ENCODE peak calls at places on chromosomes 1 and 21, in six cellular contexts. One of them, this sample, is unnamed.

GRCh38 chr1:175742790-175743459 is 470 bp downstream of the TNR start:
- DNase-seq in AG09319: no peak
- DNase-seq in amniotic stem cell: no peak
- DNase-seq in thoracic aorta: no peak
- DNase-seq in activated naive CD4-positive, alpha-beta T cell treated with anti-CD3 and anti-CD28 coated beads for 36 hours: no peak
- DNase-seq in PC-3: peak
- DNase-seq in this sample: no peak

GRCh38 chr1:1788646-1789431 is 10.6 kb upstream of the NADK start:
- DNase-seq in AG09319: no peak
- DNase-seq in amniotic stem cell: no peak
- DNase-seq in activated naive CD4-positive, alpha-beta T cell treated with anti-CD3 and anti-CD28 coated beads for 36 hours: peak
- DNase-seq in thoracic aorta: no peak
- DNase-seq in PC-3: peak
- DNase-seq in this sample: no peak

GRCh38 chr1:9551984-9552383 is 12.7 kb downstream of the SLC25A33 start:
- DNase-seq in amniotic stem cell: no peak
- DNase-seq in AG09319: no peak
- DNase-seq in PC-3: no peak
- DNase-seq in activated naive CD4-positive, alpha-beta T cell treated with anti-CD3 and anti-CD28 coated beads for 36 hours: no peak
- DNase-seq in thoracic aorta: no peak
- DNase-seq in this sample: no peak

GRCh38 chr21:42545317-42545716 is 31.7 kb downstream of the SLC37A1 start:
- DNase-seq in PC-3: no peak
- DNase-seq in activated naive CD4-positive, alpha-beta T cell treated with anti-CD3 and anti-CD28 coated beads for 36 hours: no peak
- DNase-seq in AG09319: no peak
- DNase-seq in amniotic stem cell: no peak
- DNase-seq in thoracic aorta: no peak
- DNase-seq in this sample: no peak

GRCh38 chr1:43129334-43129733 is 42.8 kb downstream of the EBNA1BP2 start:
- DNase-seq in amniotic stem cell: no peak
- DNase-seq in AG09319: no peak
- DNase-seq in thoracic aorta: no peak
- DNase-seq in PC-3: no peak
- DNase-seq in activated naive CD4-positive, alpha-beta T cell treated with anti-CD3 and anti-CD28 coated beads for 36 hours: no peak
- DNase-seq in this sample: no peak

GRCh38 chr1:178645157-178645825 is 79.8 kb upstream of the RALGPS2 start:
- DNase-seq in activated naive CD4-positive, alpha-beta T cell treated with anti-CD3 and anti-CD28 coated beads for 36 hours: no peak
- DNase-seq in amniotic stem cell: no peak
- DNase-seq in PC-3: no peak
- DNase-seq in AG09319: no peak
- DNase-seq in thoracic aorta: no peak
- DNase-seq in this sample: no peak

GRCh38 chr1:116921937-116922336 is 12.2 kb downstream of the PTGFRN start:
- DNase-seq in activated naive CD4-positive, alpha-beta T cell treated with anti-CD3 and anti-CD28 coated beads for 36 hours: no peak
- DNase-seq in amniotic stem cell: no peak
- DNase-seq in AG09319: no peak
- DNase-seq in thoracic aorta: no peak
- DNase-seq in PC-3: no peak
- DNase-seq in this sample: no peak

GRCh38 chr1:77671836-77672235 is 10.6 kb downstream of the ZZZ3 start:
- DNase-seq in AG09319: peak
- DNase-seq in amniotic stem cell: no peak
- DNase-seq in activated naive CD4-positive, alpha-beta T cell treated with anti-CD3 and anti-CD28 coated beads for 36 hours: no peak
- DNase-seq in thoracic aorta: no peak
- DNase-seq in PC-3: peak
- DNase-seq in this sample: no peak

GRCh38 chr1:53595906-53596305 is 136.7 kb downstream of the DMRTB1 start:
- DNase-seq in AG09319: no peak
- DNase-seq in PC-3: no peak
- DNase-seq in amniotic stem cell: no peak
- DNase-seq in activated naive CD4-positive, alpha-beta T cell treated with anti-CD3 and anti-CD28 coated beads for 36 hours: no peak
- DNase-seq in thoracic aorta: no peak
- DNase-seq in this sample: no peak

GRCh38 chr1:118982816-118983557 is 5.2 kb downstream of the TBX15 start:
- DNase-seq in activated naive CD4-positive, alpha-beta T cell treated with anti-CD3 and anti-CD28 coated beads for 36 hours: no peak
- DNase-seq in PC-3: no peak
- DNase-seq in thoracic aorta: no peak
- DNase-seq in amniotic stem cell: no peak
- DNase-seq in AG09319: no peak
- DNase-seq in this sample: no peak

GRCh38 chr1:161379071-161379470 is 11.4 kb upstream of the CFAP126 start:
- DNase-seq in activated naive CD4-positive, alpha-beta T cell treated with anti-CD3 and anti-CD28 coated beads for 36 hours: no peak
- DNase-seq in PC-3: no peak
- DNase-seq in amniotic stem cell: no peak
- DNase-seq in thoracic aorta: no peak
- DNase-seq in AG09319: no peak
- DNase-seq in this sample: peak

GRCh38 chr1:116365353-116365780 is 7.7 kb upstream of the ATP1A1 start:
- DNase-seq in thoracic aorta: no peak
- DNase-seq in PC-3: no peak
- DNase-seq in amniotic stem cell: no peak
- DNase-seq in AG09319: no peak
- DNase-seq in activated naive CD4-positive, alpha-beta T cell treated with anti-CD3 and anti-CD28 coated beads for 36 hours: no peak
- DNase-seq in this sample: no peak

GRCh38 chr1:40151457-40152079 is 9.6 kb upstream of the RLF start:
- DNase-seq in AG09319: no peak
- DNase-seq in amniotic stem cell: no peak
- DNase-seq in PC-3: no peak
- DNase-seq in activated naive CD4-positive, alpha-beta T cell treated with anti-CD3 and anti-CD28 coated beads for 36 hours: no peak
- DNase-seq in thoracic aorta: no peak
- DNase-seq in this sample: no peak

GRCh38 chr1:23211955-23212354 is 5.3 kb downstream of the HTR1D start:
- DNase-seq in amniotic stem cell: no peak
- DNase-seq in activated naive CD4-positive, alpha-beta T cell treated with anti-CD3 and anti-CD28 coated beads for 36 hours: no peak
- DNase-seq in AG09319: no peak
- DNase-seq in thoracic aorta: no peak
- DNase-seq in PC-3: peak
- DNase-seq in this sample: no peak

GRCh38 chr1:223872308-223872878 is 26.6 kb upstream of the TP53BP2 start:
- DNase-seq in amniotic stem cell: no peak
- DNase-seq in PC-3: no peak
- DNase-seq in activated naive CD4-positive, alpha-beta T cell treated with anti-CD3 and anti-CD28 coated beads for 36 hours: no peak
- DNase-seq in AG09319: peak
- DNase-seq in thoracic aorta: no peak
- DNase-seq in this sample: no peak

GRCh38 chr1:182348916-182349747 is 42.5 kb downstream of the GLUL start:
- DNase-seq in activated naive CD4-positive, alpha-beta T cell treated with anti-CD3 and anti-CD28 coated beads for 36 hours: no peak
- DNase-seq in thoracic aorta: peak
- DNase-seq in AG09319: no peak
- DNase-seq in amniotic stem cell: peak
- DNase-seq in PC-3: no peak
- DNase-seq in this sample: no peak

GRCh38 chr21:40575983-40576382 is 271.0 kb downstream of the DSCAM start:
- DNase-seq in amniotic stem cell: peak
- DNase-seq in thoracic aorta: no peak
- DNase-seq in AG09319: no peak
- DNase-seq in PC-3: no peak
- DNase-seq in activated naive CD4-positive, alpha-beta T cell treated with anti-CD3 and anti-CD28 coated beads for 36 hours: no peak
- DNase-seq in this sample: no peak

GRCh38 chr1:33182452-33182851 is 609 bp upstream of the TRIM62 start:
- DNase-seq in activated naive CD4-positive, alpha-beta T cell treated with anti-CD3 and anti-CD28 coated beads for 36 hours: no peak
- DNase-seq in amniotic stem cell: no peak
- DNase-seq in AG09319: peak
- DNase-seq in PC-3: no peak
- DNase-seq in thoracic aorta: no peak
- DNase-seq in this sample: no peak

GRCh38 chr1:184272178-184272866 is 114.5 kb upstream of the C1orf21 start:
- DNase-seq in PC-3: no peak
- DNase-seq in AG09319: no peak
- DNase-seq in activated naive CD4-positive, alpha-beta T cell treated with anti-CD3 and anti-CD28 coated beads for 36 hours: no peak
- DNase-seq in amniotic stem cell: no peak
- DNase-seq in thoracic aorta: no peak
- DNase-seq in this sample: no peak

GRCh38 chr1:116553386-116554115 is 17.3 kb downstream of the CD58 start:
- DNase-seq in thoracic aorta: no peak
- DNase-seq in activated naive CD4-positive, alpha-beta T cell treated with anti-CD3 and anti-CD28 coated beads for 36 hours: no peak
- DNase-seq in amniotic stem cell: no peak
- DNase-seq in AG09319: no peak
- DNase-seq in PC-3: peak
- DNase-seq in this sample: no peak

GRCh38 chr1:200445213-200445612 is 35.4 kb upstream of the ZNF281 start:
- DNase-seq in PC-3: peak
- DNase-seq in amniotic stem cell: no peak
- DNase-seq in AG09319: no peak
- DNase-seq in thoracic aorta: no peak
- DNase-seq in activated naive CD4-positive, alpha-beta T cell treated with anti-CD3 and anti-CD28 coated beads for 36 hours: peak
- DNase-seq in this sample: no peak

GRCh38 chr1:54757833-54758232 is 6.5 kb downstream of the PARS2 start:
- DNase-seq in PC-3: no peak
- DNase-seq in AG09319: no peak
- DNase-seq in thoracic aorta: no peak
- DNase-seq in activated naive CD4-positive, alpha-beta T cell treated with anti-CD3 and anti-CD28 coated beads for 36 hours: no peak
- DNase-seq in amniotic stem cell: no peak
- DNase-seq in this sample: no peak

GRCh38 chr1:18907914-18908845 is 5.8 kb upstream of the ALDH4A1 start:
- DNase-seq in AG09319: no peak
- DNase-seq in amniotic stem cell: no peak
- DNase-seq in thoracic aorta: no peak
- DNase-seq in activated naive CD4-positive, alpha-beta T cell treated with anti-CD3 and anti-CD28 coated beads for 36 hours: no peak
- DNase-seq in PC-3: no peak
- DNase-seq in this sample: peak

GRCh38 chr1:185720633-185721272 is 13.4 kb upstream of the HMCN1 start:
- DNase-seq in amniotic stem cell: no peak
- DNase-seq in PC-3: peak
- DNase-seq in AG09319: no peak
- DNase-seq in activated naive CD4-positive, alpha-beta T cell treated with anti-CD3 and anti-CD28 coated beads for 36 hours: no peak
- DNase-seq in thoracic aorta: no peak
- DNase-seq in this sample: peak

GRCh38 chr1:58035523-58035922 is 511.0 kb downstream of the OMA1 start:
- DNase-seq in thoracic aorta: no peak
- DNase-seq in activated naive CD4-positive, alpha-beta T cell treated with anti-CD3 and anti-CD28 coated beads for 36 hours: no peak
- DNase-seq in amniotic stem cell: no peak
- DNase-seq in AG09319: no peak
- DNase-seq in PC-3: no peak
- DNase-seq in this sample: no peak

GRCh38 chr1:211420845-211421454 is 71.0 kb downstream of the RD3 start:
- DNase-seq in amniotic stem cell: no peak
- DNase-seq in AG09319: no peak
- DNase-seq in activated naive CD4-positive, alpha-beta T cell treated with anti-CD3 and anti-CD28 coated beads for 36 hours: no peak
- DNase-seq in thoracic aorta: no peak
- DNase-seq in PC-3: no peak
- DNase-seq in this sample: no peak

GRCh38 chr1:160354388-160354985 is 11.3 kb downstream of the NCSTN start:
- DNase-seq in amniotic stem cell: no peak
- DNase-seq in PC-3: peak
- DNase-seq in activated naive CD4-positive, alpha-beta T cell treated with anti-CD3 and anti-CD28 coated beads for 36 hours: peak
- DNase-seq in thoracic aorta: no peak
- DNase-seq in AG09319: no peak
- DNase-seq in this sample: no peak

GRCh38 chr1:58933599-58933926 is 149.7 kb upstream of the JUN start:
- DNase-seq in thoracic aorta: no peak
- DNase-seq in AG09319: no peak
- DNase-seq in PC-3: no peak
- DNase-seq in amniotic stem cell: no peak
- DNase-seq in activated naive CD4-positive, alpha-beta T cell treated with anti-CD3 and anti-CD28 coated beads for 36 hours: no peak
- DNase-seq in this sample: no peak

GRCh38 chr1:38169121-38169520 is 122.5 kb upstream of the POU3F1 start:
- DNase-seq in PC-3: no peak
- DNase-seq in AG09319: no peak
- DNase-seq in activated naive CD4-positive, alpha-beta T cell treated with anti-CD3 and anti-CD28 coated beads for 36 hours: no peak
- DNase-seq in thoracic aorta: no peak
- DNase-seq in amniotic stem cell: no peak
- DNase-seq in this sample: no peak

GRCh38 chr21:44914176-44914874 is 6.4 kb downstream of the ITGB2 start:
- DNase-seq in thoracic aorta: no peak
- DNase-seq in amniotic stem cell: no peak
- DNase-seq in PC-3: no peak
- DNase-seq in AG09319: no peak
- DNase-seq in activated naive CD4-positive, alpha-beta T cell treated with anti-CD3 and anti-CD28 coated beads for 36 hours: peak
- DNase-seq in this sample: peak

GRCh38 chr1:196115641-196116040 is 492.6 kb downstream of the KCNT2 start:
- DNase-seq in PC-3: peak
- DNase-seq in amniotic stem cell: no peak
- DNase-seq in thoracic aorta: peak
- DNase-seq in activated naive CD4-positive, alpha-beta T cell treated with anti-CD3 and anti-CD28 coated beads for 36 hours: no peak
- DNase-seq in AG09319: no peak
- DNase-seq in this sample: no peak

GRCh38 chr1:230332429-230333088 is 93.6 kb downstream of the PGBD5 start:
- DNase-seq in activated naive CD4-positive, alpha-beta T cell treated with anti-CD3 and anti-CD28 coated beads for 36 hours: no peak
- DNase-seq in PC-3: no peak
- DNase-seq in AG09319: no peak
- DNase-seq in amniotic stem cell: no peak
- DNase-seq in thoracic aorta: no peak
- DNase-seq in this sample: no peak

GRCh38 chr1:70504176-70504820 is 93.2 kb downstream of the CTH start:
- DNase-seq in thoracic aorta: no peak
- DNase-seq in amniotic stem cell: no peak
- DNase-seq in PC-3: peak
- DNase-seq in activated naive CD4-positive, alpha-beta T cell treated with anti-CD3 and anti-CD28 coated beads for 36 hours: peak
- DNase-seq in AG09319: no peak
- DNase-seq in this sample: no peak

GRCh38 chr1:44862829-44863406 is 19.9 kb upstream of the PTCH2 start:
- DNase-seq in AG09319: no peak
- DNase-seq in thoracic aorta: no peak
- DNase-seq in activated naive CD4-positive, alpha-beta T cell treated with anti-CD3 and anti-CD28 coated beads for 36 hours: no peak
- DNase-seq in amniotic stem cell: no peak
- DNase-seq in PC-3: peak
- DNase-seq in this sample: no peak

GRCh38 chr1:38045431-38046332 is 911 bp downstream of the POU3F1 start:
- DNase-seq in AG09319: no peak
- DNase-seq in thoracic aorta: no peak
- DNase-seq in activated naive CD4-positive, alpha-beta T cell treated with anti-CD3 and anti-CD28 coated beads for 36 hours: no peak
- DNase-seq in amniotic stem cell: no peak
- DNase-seq in PC-3: no peak
- DNase-seq in this sample: no peak

GRCh38 chr1:212566522-212567479 is 41.8 kb upstream of the ATF3 start:
- DNase-seq in AG09319: no peak
- DNase-seq in PC-3: peak
- DNase-seq in amniotic stem cell: peak
- DNase-seq in thoracic aorta: no peak
- DNase-seq in activated naive CD4-positive, alpha-beta T cell treated with anti-CD3 and anti-CD28 coated beads for 36 hours: peak
- DNase-seq in this sample: no peak

GRCh38 chr1:43439121-43439581 is 14.6 kb downstream of the HYI start:
- DNase-seq in amniotic stem cell: no peak
- DNase-seq in activated naive CD4-positive, alpha-beta T cell treated with anti-CD3 and anti-CD28 coated beads for 36 hours: no peak
- DNase-seq in PC-3: no peak
- DNase-seq in thoracic aorta: no peak
- DNase-seq in AG09319: no peak
- DNase-seq in this sample: no peak

GRCh38 chr1:204979306-204979705 is 63.7 kb upstream of the CNTN2 start:
- DNase-seq in thoracic aorta: no peak
- DNase-seq in activated naive CD4-positive, alpha-beta T cell treated with anti-CD3 and anti-CD28 coated beads for 36 hours: no peak
- DNase-seq in amniotic stem cell: no peak
- DNase-seq in PC-3: no peak
- DNase-seq in AG09319: no peak
- DNase-seq in this sample: no peak

GRCh38 chr1:1136547-1137230 is 20.8 kb upstream of the C1orf159 start:
- DNase-seq in activated naive CD4-positive, alpha-beta T cell treated with anti-CD3 and anti-CD28 coated beads for 36 hours: no peak
- DNase-seq in amniotic stem cell: no peak
- DNase-seq in PC-3: peak
- DNase-seq in thoracic aorta: no peak
- DNase-seq in AG09319: no peak
- DNase-seq in this sample: no peak